ENCODE peak calls at places on chromosomes 6 and 20, in six cellular contexts. One of them, this sample, is unnamed.

GRCh38 chr6:116461563-116462507 is 660 bp downstream of the CALHM6 start:
- DNase-seq in stomach: peak
- DNase-seq in A549: no peak
- DNase-seq in breast epithelium: no peak
- DNase-seq in uterus: peak
- DNase-seq in ovary: peak
- DNase-seq in this sample: no peak

GRCh38 chr20:13418263-13419229 is 197.5 kb downstream of the ISM1 start:
- DNase-seq in breast epithelium: no peak
- DNase-seq in stomach: no peak
- DNase-seq in uterus: no peak
- DNase-seq in A549: no peak
- DNase-seq in ovary: no peak
- DNase-seq in this sample: no peak

GRCh38 chr6:15500078-15500740 is 162.6 kb downstream of the DTNBP1 start:
- DNase-seq in breast epithelium: peak
- DNase-seq in ovary: no peak
- DNase-seq in A549: no peak
- DNase-seq in uterus: no peak
- DNase-seq in stomach: no peak
- DNase-seq in this sample: no peak

GRCh38 chr20:38657390-38657789 is 55.8 kb downstream of the ARHGAP40 start:
- DNase-seq in stomach: no peak
- DNase-seq in A549: no peak
- DNase-seq in breast epithelium: no peak
- DNase-seq in uterus: no peak
- DNase-seq in ovary: no peak
- DNase-seq in this sample: no peak

GRCh38 chr6:33621396-33622388 is 570 bp downstream of the ITPR3 start:
- DNase-seq in uterus: peak
- DNase-seq in A549: no peak
- DNase-seq in stomach: peak
- DNase-seq in breast epithelium: no peak
- DNase-seq in ovary: peak
- DNase-seq in this sample: no peak

GRCh38 chr6:41529049-41529448 is 17.1 kb upstream of the FOXP4 start:
- DNase-seq in breast epithelium: no peak
- DNase-seq in ovary: no peak
- DNase-seq in stomach: no peak
- DNase-seq in A549: no peak
- DNase-seq in uterus: no peak
- DNase-seq in this sample: no peak

GRCh38 chr6:48869595-48869994 is 593.5 kb downstream of the MMUT start:
- DNase-seq in breast epithelium: no peak
- DNase-seq in uterus: no peak
- DNase-seq in A549: no peak
- DNase-seq in ovary: no peak
- DNase-seq in stomach: no peak
- DNase-seq in this sample: no peak

GRCh38 chr20:41411458-41411857 is 44.8 kb upstream of the EMILIN3 start:
- DNase-seq in stomach: no peak
- DNase-seq in A549: no peak
- DNase-seq in ovary: no peak
- DNase-seq in uterus: no peak
- DNase-seq in breast epithelium: no peak
- DNase-seq in this sample: no peak

GRCh38 chr6:53496797-53497196 is 48.1 kb downstream of the GCLC start:
- DNase-seq in ovary: no peak
- DNase-seq in stomach: no peak
- DNase-seq in A549: peak
- DNase-seq in breast epithelium: no peak
- DNase-seq in uterus: no peak
- DNase-seq in this sample: peak

GRCh38 chr6:69379518-69379917 is 417.3 kb downstream of the LMBRD1 start:
- DNase-seq in stomach: no peak
- DNase-seq in uterus: no peak
- DNase-seq in A549: no peak
- DNase-seq in ovary: no peak
- DNase-seq in breast epithelium: no peak
- DNase-seq in this sample: no peak

GRCh38 chr20:44765647-44766367 is 20.1 kb downstream of the KCNK15 start:
- DNase-seq in ovary: no peak
- DNase-seq in A549: no peak
- DNase-seq in stomach: peak
- DNase-seq in breast epithelium: no peak
- DNase-seq in uterus: no peak
- DNase-seq in this sample: no peak

GRCh38 chr20:61558726-61559125 is 306.7 kb downstream of the CDH4 start:
- DNase-seq in A549: no peak
- DNase-seq in uterus: no peak
- DNase-seq in breast epithelium: no peak
- DNase-seq in stomach: no peak
- DNase-seq in ovary: no peak
- DNase-seq in this sample: peak

GRCh38 chr6:136508701-136509387 is 41.4 kb downstream of the MAP7 start:
- DNase-seq in uterus: no peak
- DNase-seq in breast epithelium: no peak
- DNase-seq in ovary: no peak
- DNase-seq in stomach: no peak
- DNase-seq in A549: no peak
- DNase-seq in this sample: no peak

GRCh38 chr6:136753624-136754023 is 38.7 kb downstream of the MAP3K5 start:
- DNase-seq in breast epithelium: no peak
- DNase-seq in ovary: no peak
- DNase-seq in uterus: no peak
- DNase-seq in A549: no peak
- DNase-seq in stomach: no peak
- DNase-seq in this sample: no peak

GRCh38 chr6:128499079-128499705 is 21.2 kb downstream of the PTPRK start:
- DNase-seq in breast epithelium: no peak
- DNase-seq in stomach: no peak
- DNase-seq in uterus: no peak
- DNase-seq in A549: no peak
- DNase-seq in ovary: no peak
- DNase-seq in this sample: no peak

GRCh38 chr20:17797163-17797562 is 97.4 kb downstream of the BANF2 start:
- DNase-seq in uterus: no peak
- DNase-seq in breast epithelium: no peak
- DNase-seq in ovary: no peak
- DNase-seq in A549: no peak
- DNase-seq in stomach: no peak
- DNase-seq in this sample: no peak

GRCh38 chr20:53664121-53664520 is 70.5 kb upstream of the ZNF217 start:
- DNase-seq in A549: no peak
- DNase-seq in breast epithelium: no peak
- DNase-seq in stomach: peak
- DNase-seq in ovary: no peak
- DNase-seq in uterus: no peak
- DNase-seq in this sample: no peak

GRCh38 chr6:49979584-49979983 is 10.2 kb upstream of the DEFB113 start:
- DNase-seq in breast epithelium: no peak
- DNase-seq in uterus: no peak
- DNase-seq in A549: no peak
- DNase-seq in stomach: no peak
- DNase-seq in ovary: no peak
- DNase-seq in this sample: no peak

GRCh38 chr20:1108437-1108920 is 9.9 kb upstream of the PSMF1 start:
- DNase-seq in stomach: peak
- DNase-seq in breast epithelium: no peak
- DNase-seq in uterus: peak
- DNase-seq in ovary: no peak
- DNase-seq in A549: peak
- DNase-seq in this sample: peak

GRCh38 chr20:15440249-15440820 is 1102.9 kb upstream of the FLRT3 start:
- DNase-seq in A549: no peak
- DNase-seq in breast epithelium: no peak
- DNase-seq in ovary: no peak
- DNase-seq in uterus: no peak
- DNase-seq in stomach: no peak
- DNase-seq in this sample: no peak

GRCh38 chr6:44003345-44004061 is 123.7 kb downstream of the MRPL14 start:
- DNase-seq in A549: no peak
- DNase-seq in breast epithelium: no peak
- DNase-seq in ovary: no peak
- DNase-seq in stomach: no peak
- DNase-seq in uterus: no peak
- DNase-seq in this sample: no peak

DNA sequence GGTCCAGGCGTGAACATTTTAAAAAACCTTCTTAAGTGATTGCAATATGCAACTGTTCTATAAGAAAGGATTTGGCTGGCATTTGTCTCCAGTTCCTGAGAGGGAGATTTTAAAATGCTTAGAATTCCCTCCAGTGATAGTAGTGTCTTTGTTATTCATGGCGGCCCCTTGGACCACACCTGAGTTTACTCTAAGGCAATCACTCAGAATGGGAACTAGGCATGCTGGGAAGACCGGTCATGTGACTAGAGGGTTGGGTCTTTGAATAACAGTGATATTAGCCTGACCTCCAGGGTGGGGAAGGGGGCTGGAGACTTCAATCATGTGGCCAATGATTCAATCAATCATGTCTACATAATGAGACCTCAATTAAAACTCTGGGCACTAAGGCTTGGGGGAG is 50.7 kb upstream of the UTRN start:
- DNase-seq in breast epithelium: no peak
- DNase-seq in uterus: no peak
- DNase-seq in stomach: no peak
- DNase-seq in ovary: no peak
- DNase-seq in A549: no peak
- DNase-seq in this sample: no peak
- TF ChIP-seq POLR2A in breast epithelium: no peak
- TF ChIP-seq POLR2A in uterus: no peak
- TF ChIP-seq POLR2A in stomach: no peak
- TF ChIP-seq POLR2A in ovary: no peak
- TF ChIP-seq POLR2A in A549: no peak
- TF ChIP-seq POLR2A in this sample: no peak

DNA sequence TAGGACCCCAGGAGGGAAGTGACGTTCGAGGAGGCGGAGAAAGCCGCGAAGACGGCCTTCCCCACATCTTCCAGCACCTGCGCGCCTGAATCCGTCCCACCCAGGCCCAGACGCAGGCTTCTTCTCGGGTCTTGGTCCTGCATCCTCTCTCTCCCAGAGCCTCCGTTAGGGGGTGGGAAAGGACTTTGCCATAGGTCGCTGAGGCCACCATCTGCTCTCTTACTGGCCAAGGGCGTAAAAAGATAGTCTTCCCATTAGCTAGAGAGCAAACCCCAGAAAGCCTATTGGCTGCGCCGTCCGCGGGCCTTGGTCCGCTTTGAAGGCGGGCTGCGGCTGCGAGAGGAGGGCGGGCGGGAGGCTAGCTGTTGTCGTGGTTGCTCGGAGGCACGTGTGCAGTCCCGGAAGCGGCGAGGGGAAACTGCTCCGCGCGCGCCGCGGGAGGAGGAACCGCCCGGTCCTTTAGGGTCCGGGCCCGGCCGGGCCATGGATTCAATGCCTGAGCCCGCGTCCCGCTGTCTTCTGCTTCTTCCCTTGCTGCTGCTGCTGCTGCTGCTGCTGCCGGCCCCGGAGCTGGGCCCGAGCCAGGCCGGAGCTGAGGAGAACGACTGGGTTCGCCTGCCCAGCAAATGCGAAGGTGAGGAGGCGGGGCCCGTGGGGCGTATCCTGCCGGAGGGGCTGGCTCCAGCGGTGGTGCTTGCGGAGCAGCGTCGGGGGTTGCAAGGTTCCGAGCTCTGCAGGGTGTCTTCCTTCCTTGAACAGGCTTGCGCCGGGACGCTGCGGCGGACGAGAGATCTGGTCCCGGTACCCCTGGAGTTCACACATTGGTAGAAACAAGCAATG is at the start of gene CNPY3:
- DNase-seq in ovary: peak
- DNase-seq in breast epithelium: peak
- DNase-seq in A549: peak
- DNase-seq in uterus: peak
- DNase-seq in stomach: peak
- DNase-seq in this sample: peak
- TF ChIP-seq POLR2A in ovary: peak
- TF ChIP-seq POLR2A in breast epithelium: no peak
- TF ChIP-seq POLR2A in A549: peak
- TF ChIP-seq POLR2A in uterus: peak
- TF ChIP-seq POLR2A in stomach: no peak
- TF ChIP-seq POLR2A in this sample: peak

GRCh38 chr20:5748246-5748645 is 2.0 kb upstream of the SHLD1 start:
- DNase-seq in A549: no peak
- DNase-seq in stomach: no peak
- DNase-seq in uterus: no peak
- DNase-seq in ovary: no peak
- DNase-seq in breast epithelium: no peak
- DNase-seq in this sample: no peak

GRCh38 chr20:5746064-5746463 is 4.1 kb upstream of the SHLD1 start:
- DNase-seq in stomach: no peak
- DNase-seq in breast epithelium: no peak
- DNase-seq in ovary: no peak
- DNase-seq in A549: no peak
- DNase-seq in uterus: no peak
- DNase-seq in this sample: no peak

GRCh38 chr20:5751856-5752255 is 1.7 kb downstream of the SHLD1 start:
- DNase-seq in stomach: peak
- DNase-seq in A549: no peak
- DNase-seq in uterus: no peak
- DNase-seq in ovary: no peak
- DNase-seq in breast epithelium: no peak
- DNase-seq in this sample: no peak

GRCh38 chr20:5745416-5745968 is 4.7 kb upstream of the SHLD1 start:
- DNase-seq in breast epithelium: no peak
- DNase-seq in stomach: no peak
- DNase-seq in ovary: no peak
- DNase-seq in A549: no peak
- DNase-seq in uterus: no peak
- DNase-seq in this sample: no peak

GRCh38 chr20:5749512-5750490 is at the start of gene SHLD1:
- DNase-seq in breast epithelium: peak
- DNase-seq in A549: peak
- DNase-seq in uterus: peak
- DNase-seq in stomach: peak
- DNase-seq in ovary: peak
- DNase-seq in this sample: peak
- TF ChIP-seq POLR2A in breast epithelium: no peak
- TF ChIP-seq POLR2A in A549: peak
- TF ChIP-seq POLR2A in uterus: no peak
- TF ChIP-seq POLR2A in stomach: no peak
- TF ChIP-seq POLR2A in ovary: no peak
- TF ChIP-seq POLR2A in this sample: no peak

GRCh38 chr20:31568041-31568731 is 36.9 kb upstream of the ID1 start:
- DNase-seq in stomach: no peak
- DNase-seq in uterus: no peak
- DNase-seq in breast epithelium: no peak
- DNase-seq in ovary: no peak
- DNase-seq in A549: no peak
- DNase-seq in this sample: no peak

GRCh38 chr20:31570735-31571617 is 34.1 kb upstream of the ID1 start:
- DNase-seq in ovary: peak
- DNase-seq in stomach: no peak
- DNase-seq in breast epithelium: no peak
- DNase-seq in A549: no peak
- DNase-seq in uterus: no peak
- DNase-seq in this sample: no peak

GRCh38 chr20:31568773-31569162 is 36.3 kb upstream of the ID1 start:
- DNase-seq in stomach: no peak
- DNase-seq in uterus: no peak
- DNase-seq in A549: no peak
- DNase-seq in breast epithelium: no peak
- DNase-seq in ovary: no peak
- DNase-seq in this sample: no peak

GRCh38 chr20:31569163-31570020 is 35.7 kb upstream of the ID1 start:
- DNase-seq in ovary: peak
- DNase-seq in A549: no peak
- DNase-seq in stomach: peak
- DNase-seq in breast epithelium: no peak
- DNase-seq in uterus: peak
- DNase-seq in this sample: no peak

GRCh38 chr20:31570021-31570463 is 35.0 kb upstream of the ID1 start:
- DNase-seq in stomach: no peak
- DNase-seq in ovary: no peak
- DNase-seq in uterus: no peak
- DNase-seq in A549: no peak
- DNase-seq in breast epithelium: no peak
- DNase-seq in this sample: no peak
- TF ChIP-seq POLR2A in stomach: no peak
- TF ChIP-seq POLR2A in ovary: no peak
- TF ChIP-seq POLR2A in uterus: no peak
- TF ChIP-seq POLR2A in A549: no peak
- TF ChIP-seq POLR2A in breast epithelium: no peak
- TF ChIP-seq POLR2A in this sample: no peak

This sample was measured in H54.